ENCODE peak calls at places on chromosomes 16 and 17, in six cellular contexts. U is GM12878; Y is small intestine; W is LNCaP clone FGC; G is CD4-positive, CD25-positive, alpha-beta regulatory T cell; P is BE2C. V is an unnamed sample.
A peak's percentile ranks its signal among the peaks of the same experiment; 100 is the strongest.

GRCh38 chr17:79932446-79932845 is 93.2 kb upstream of the CBX4 start:
- DNase-seq in P (no peak), W (no peak), G (no peak), U (no peak), Y (peak; percentile 76), V (no peak)

GRCh38 chr17:59848778-59849177 is 44.0 kb downstream of the TUBD1 start:
- DNase-seq in W (no peak), U (no peak), Y (peak; percentile 60), P (no peak), G (no peak), V (peak; percentile 92)

GRCh38 chr17:45307290-45308015 is 9.4 kb downstream of the MAP3K14 start:
- DNase-seq in G (peak; percentile 19), W (no peak), Y (peak; percentile 55), U (peak; percentile 90), P (no peak), V (no peak)

GRCh38 chr17:2275722-2276121 is 27.9 kb downstream of the SMG6 start:
- DNase-seq in U (no peak), P (no peak), G (no peak), W (no peak), Y (no peak), V (no peak)

GRCh38 chr17:52297230-52298010 is 138.9 kb upstream of the CA10 start:
- DNase-seq in G (no peak), W (no peak), Y (no peak), U (no peak), P (peak; percentile 72), V (no peak)

GRCh38 chr17:41049110-41049509 is 2.0 kb upstream of the KRTAP2-1 start:
- DNase-seq in P (no peak), U (no peak), W (no peak), G (no peak), Y (no peak), V (no peak)

GRCh38 chr16:82609140-82609539 is 17.6 kb upstream of the CDH13 start:
- DNase-seq in P (no peak), G (no peak), Y (no peak), W (no peak), U (no peak), V (no peak)

GRCh38 chr17:4477286-4477791 is 21.3 kb upstream of the SPNS2 start:
- DNase-seq in Y (peak; percentile 45), W (no peak), U (no peak), P (no peak), G (no peak), V (no peak)

GRCh38 chr17:77829871-77830799 is 128.4 kb upstream of the TNRC6C start:
- DNase-seq in P (no peak), U (no peak), G (no peak), Y (no peak), W (no peak), V (peak; percentile 57)

GRCh38 chr17:75753193-75753513 is 11.8 kb downstream of the GALK1 start:
- DNase-seq in U (no peak), W (no peak), G (no peak), Y (no peak), P (no peak), V (no peak)
- H3K4me3 ChIP-seq in U (peak overlapping the region; percentile 49), W (no peak overlapping the region), G (no peak overlapping the region), Y (peak overlapping the region; percentile 26), P (peak overlapping the region; percentile 38), V (peak overlapping the region; percentile 42)

DNA sequence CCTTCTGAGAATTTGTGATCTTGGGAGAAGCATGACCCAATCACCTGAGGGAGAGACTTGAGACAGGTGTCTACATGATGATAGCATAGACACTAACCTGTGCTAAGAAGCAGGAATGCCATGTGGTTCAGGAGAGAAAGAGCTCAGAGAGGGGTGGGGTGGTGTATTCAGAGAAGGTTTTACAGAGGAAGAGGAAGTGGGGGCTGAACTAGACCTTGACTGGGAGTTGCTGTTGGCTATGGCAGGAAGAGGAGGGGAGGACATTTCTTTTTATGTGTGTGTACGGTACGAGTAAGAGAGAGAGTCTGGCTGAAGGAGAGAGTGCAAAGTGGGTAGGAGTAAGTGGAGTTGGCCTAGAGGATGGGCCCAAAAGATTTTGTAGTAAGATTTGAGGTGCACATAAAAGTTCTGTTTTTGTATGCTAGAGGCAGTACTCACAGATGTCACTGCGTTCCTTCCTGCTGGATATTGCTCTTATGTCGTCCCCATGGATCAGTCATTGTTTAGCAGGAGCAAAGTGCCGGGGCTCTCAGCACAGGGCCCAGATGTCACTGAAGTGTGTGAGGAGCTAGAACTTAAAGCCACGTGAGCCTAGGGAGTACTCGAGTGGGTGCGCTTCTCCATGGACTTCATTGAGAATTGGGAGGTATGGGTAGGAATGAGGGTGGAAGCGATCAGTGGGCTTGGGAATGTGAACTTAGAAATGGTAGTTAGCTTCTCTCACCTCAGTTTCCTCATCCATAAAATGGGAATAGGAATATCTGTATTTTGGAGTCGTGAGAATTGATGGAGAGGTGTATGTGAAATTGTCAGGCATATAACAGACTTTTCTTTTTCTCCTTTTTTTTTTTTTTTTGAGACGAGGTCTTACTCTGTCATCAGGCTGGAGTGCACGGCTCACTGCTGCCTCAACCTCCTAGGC is 22.1 kb downstream of the SLC7A6 start:
- DNase-seq in P (no peak), U (no peak), W (no peak), G (no peak), Y (peak; percentile 23), V (no peak)
- H3K4me3 ChIP-seq in P (no peak overlapping the region), U (no peak overlapping the region), W (no peak overlapping the region), G (peak overlapping the region; percentile 82), Y (no peak overlapping the region), V (no peak overlapping the region)

GRCh38 chr16:29745853-29746345 is at the start of gene C16orf54:
- DNase-seq in Y (peak; percentile 61), W (no peak), U (peak; percentile 89), G (peak; percentile 86), P (no peak), V (peak; percentile 89)

GRCh38 chr16:29743475-29743826 is 2.3 kb downstream of the C16orf54 start:
- DNase-seq in G (no peak), Y (no peak), W (no peak), P (no peak), U (no peak), V (no peak)

GRCh38 chr16:29743827-29744531 is 1.8 kb downstream of the C16orf54 start:
- DNase-seq in U (no peak), P (no peak), W (peak; percentile 26), Y (no peak), G (no peak), V (no peak)

GRCh38 chr16:29745126-29745852 is 501 bp downstream of the C16orf54 start:
- DNase-seq in Y (no peak), P (no peak), W (no peak), U (no peak), G (peak; percentile 21), V (peak; percentile 82)

GRCh38 chr16:29744541-29745101 is 1.2 kb downstream of the C16orf54 start:
- DNase-seq in U (no peak), W (no peak), Y (no peak), P (no peak), G (no peak), V (no peak)
- H3K4me3 ChIP-seq in U (peak overlapping the region; percentile 62), W (no peak overlapping the region), Y (peak overlapping the region; percentile 51), P (no peak overlapping the region), G (peak overlapping the region; percentile 83), V (peak overlapping the region; percentile 56)

GRCh38 chr16:50247123-50247905 is 19.0 kb upstream of the ADCY7 start:
- DNase-seq in W (no peak), Y (no peak), U (no peak), P (no peak), G (no peak), V (no peak)

GRCh38 chr16:50244140-50244503 is 22.2 kb upstream of the ADCY7 start:
- DNase-seq in P (no peak), Y (no peak), W (no peak), G (no peak), U (no peak), V (no peak)

GRCh38 chr16:50245417-50246298 is 20.7 kb upstream of the ADCY7 start:
- DNase-seq in Y (peak; percentile 56), G (peak; percentile 32), U (no peak), P (peak; percentile 67), W (no peak), V (peak; percentile 93)

GRCh38 chr16:50246299-50247122 is 19.8 kb upstream of the ADCY7 start:
- DNase-seq in W (no peak), U (no peak), P (peak; percentile 60), G (no peak), Y (no peak), V (peak; percentile 85)

GRCh38 chr16:50244504-50245416 is 21.6 kb upstream of the ADCY7 start:
- DNase-seq in P (no peak), U (no peak), G (no peak), W (no peak), Y (no peak), V (no peak)
- H3K4me3 ChIP-seq in P (no peak overlapping the region), U (peak overlapping the region; percentile 61), G (peak overlapping the region; percentile 2), W (no peak overlapping the region), Y (peak overlapping the region; percentile 61), V (no peak overlapping the region)

GRCh38 chr17:49741009-49741691 is 22.8 kb downstream of the FAM117A start:
- DNase-seq in W (no peak), G (no peak), P (no peak), Y (no peak), U (no peak), V (no peak)

GRCh38 chr17:49741692-49742076 is 22.2 kb downstream of the FAM117A start:
- DNase-seq in G (no peak), W (no peak), Y (no peak), U (no peak), P (no peak), V (no peak)

GRCh38 chr17:49742256-49742655 is 21.7 kb downstream of the FAM117A start:
- DNase-seq in Y (peak; percentile 36), P (no peak), W (no peak), U (no peak), G (no peak), V (no peak)

GRCh38 chr17:49738456-49739163 is 25.3 kb downstream of the FAM117A start:
- DNase-seq in Y (no peak), U (no peak), G (no peak), P (no peak), W (no peak), V (no peak)

DNA sequence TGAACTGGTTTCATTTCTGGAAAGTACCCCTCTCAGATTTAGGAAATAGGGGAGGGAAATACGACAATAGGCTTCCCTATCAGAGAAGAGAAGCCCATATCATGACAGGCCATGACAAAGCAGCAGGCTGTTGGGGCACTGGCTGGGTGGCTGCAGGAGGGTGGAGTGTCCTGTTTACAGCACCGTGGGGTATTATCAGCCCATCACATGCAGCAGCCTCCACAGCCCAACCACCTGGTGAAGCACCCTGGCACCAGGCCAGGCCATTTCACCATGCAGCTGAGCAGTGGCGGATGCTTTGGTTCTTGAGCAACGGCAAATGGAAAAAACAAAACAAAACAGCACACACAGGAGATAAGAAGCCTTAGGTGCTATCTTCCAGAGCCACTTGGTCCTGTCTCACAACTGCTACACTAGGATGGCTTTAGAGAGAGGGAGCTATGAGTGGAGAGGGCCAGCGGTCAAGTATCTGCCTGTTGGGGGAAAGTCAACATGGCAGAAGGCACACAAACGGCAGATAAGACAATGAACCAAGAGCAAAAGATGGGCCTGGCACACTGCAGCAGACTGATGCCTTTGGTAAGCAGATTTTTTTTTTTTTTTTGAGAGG is 24.2 kb downstream of the FAM117A start:
- DNase-seq in U (no peak), P (peak; percentile 96), W (no peak), Y (peak; percentile 63), G (peak; percentile 90), V (peak; percentile 90)
- H3K4me3 ChIP-seq in U (peak overlapping the region; percentile 31), P (peak overlapping the region; percentile 30), W (no peak overlapping the region), Y (no peak overlapping the region), G (peak overlapping the region; percentile 99), V (no peak overlapping the region)

GRCh38 chr16:65658339-65659275 is 536.7 kb upstream of the CDH11 start:
- DNase-seq in P (peak; percentile 81), W (no peak), G (no peak), U (no peak), Y (no peak), V (no peak)
- H3K4me3 ChIP-seq in P (no peak overlapping the region), W (no peak overlapping the region), G (no peak overlapping the region), U (no peak overlapping the region), Y (no peak overlapping the region), V (no peak overlapping the region)

V was measured in left lung.